ENCODE peak calls at places on chromosomes 1 and 21, in five cellular contexts. S is T-helper 22 cell; W is amygdala; G is sigmoid colon; Y is natural killer cell treated with Interleukin-12 subunit alpha and Interleukin-12 subunit beta and Interleukin-15 and Interleukin-18, amount 100 ng/mL, for 72 hours. U is an unnamed sample.

GRCh38 chr1:155038602-155039307 is 5.1 kb downstream of the DCST1 start:
- DNase-seq in S (no peak), W (no peak), G (no peak), Y (no peak), U (no peak)

GRCh38 chr1:181189691-181190361 is 101.3 kb downstream of the IER5 start:
- DNase-seq in S (peak), W (peak), G (no peak), Y (peak), U (peak)

GRCh38 chr1:192807221-192807967 is 1.4 kb upstream of the RGS2 start:
- DNase-seq in S (peak), W (no peak), G (no peak), Y (no peak), U (no peak)

GRCh38 chr1:14976260-14976659 is 177.3 kb upstream of the TMEM51 start:
- DNase-seq in S (no peak), W (no peak), G (no peak), Y (no peak), U (no peak)

GRCh38 chr1:165958306-165958705 is 130.9 kb downstream of the UCK2 start:
- DNase-seq in S (no peak), W (no peak), G (no peak), Y (no peak), U (no peak)

GRCh38 chr21:45584786-45585185 is 42.5 kb upstream of the SLC19A1 start:
- DNase-seq in S (no peak), W (no peak), G (no peak), Y (no peak), U (no peak)

GRCh38 chr1:159197767-159198557 is 6.7 kb upstream of the ACKR1 start:
- DNase-seq in S (no peak), W (peak), G (peak), Y (no peak), U (peak)

GRCh38 chr1:195053478-195053877 is 1554.8 kb downstream of the KCNT2 start:
- DNase-seq in S (no peak), W (no peak), G (no peak), Y (no peak), U (no peak)

GRCh38 chr1:243343970-243344749 is 88.3 kb downstream of the SDCCAG8 start:
- DNase-seq in S (no peak), W (no peak), G (no peak), Y (no peak), U (no peak)

GRCh38 chr1:153025797-153026196 is 5.2 kb upstream of the SPRR1B start:
- DNase-seq in S (no peak), W (no peak), G (no peak), Y (no peak), U (no peak)

GRCh38 chr1:2258996-2259395 is 30.9 kb downstream of the SKI start:
- DNase-seq in S (peak), W (no peak), G (no peak), Y (peak), U (no peak)

GRCh38 chr1:165383067-165383466 is 26.6 kb upstream of the LMX1A start:
- DNase-seq in S (no peak), W (no peak), G (peak), Y (no peak), U (peak)

GRCh38 chr1:151936203-151936602 is 26.9 kb upstream of the THEM4 start:
- DNase-seq in S (no peak), W (no peak), G (no peak), Y (no peak), U (no peak)

GRCh38 chr1:68231627-68232303 is 558 bp downstream of the WLS start:
- DNase-seq in S (no peak), W (peak), G (peak), Y (no peak), U (peak)

GRCh38 chr1:200038645-200038986 is 11.1 kb downstream of the NR5A2 start:
- DNase-seq in S (no peak), W (no peak), G (no peak), Y (no peak), U (no peak)

GRCh38 chr1:167455786-167456446 is 62.4 kb downstream of the CD247 start:
- DNase-seq in S (peak), W (no peak), G (peak), Y (peak), U (no peak)

GRCh38 chr21:35593000-35593502 is 467.3 kb downstream of the SETD4 start:
- DNase-seq in S (no peak), W (no peak), G (no peak), Y (no peak), U (no peak)

GRCh38 chr1:18666317-18666920 is 35.8 kb downstream of the PAX7 start:
- DNase-seq in S (no peak), W (no peak), G (no peak), Y (no peak), U (no peak)

GRCh38 chr1:151062738-151063371 is 2.7 kb downstream of the MLLT11 start:
- DNase-seq in S (no peak), W (no peak), G (peak), Y (no peak), U (no peak)

GRCh38 chr1:112464501-112464900 is 44.3 kb upstream of the WNT2B start:
- DNase-seq in S (no peak), W (no peak), G (no peak), Y (no peak), U (no peak)